ENCODE peak calls at places on chromosomes 16 and 17, in seven cellular contexts. I is activated CD4-positive, alpha-beta T cell treated with anti-CD3 and anti-CD28 coated beads, Interleukin-2, amount 50 U/mL, for 48 hours; O is activated naive CD8-positive, alpha-beta T cell treated with anti-CD3 and anti-CD28 coated beads, Interleukin-2, amount 50 U/mL, for 24 hours; R is HCT116; L is lower lobe of right lung; P is KG1; N is glutamatergic neuron. M is an unnamed sample.

GRCh38 chr16:4954714-4955113 is 3.4 kb upstream of the SEC14L5 start:
- DNase-seq in I (no peak), O (no peak), R (no peak), L (no peak), P (no peak), N (no peak), M (no peak)

GRCh38 chr17:72715906-72716572 is 376.4 kb downstream of the SLC39A11 start:
- DNase-seq in I (no peak), O (no peak), R (peak; percentile 100), L (no peak), P (no peak), N (no peak), M (no peak)

GRCh38 chr16:29961127-29961478 is 776 bp upstream of the TMEM219 start:
- DNase-seq in I (no peak), O (no peak), R (no peak), L (no peak), P (no peak), N (no peak), M (no peak)

GRCh38 chr17:18065546-18065945 is 22.2 kb upstream of the DRG2 start:
- DNase-seq in I (no peak), O (no peak), R (no peak), L (no peak), P (no peak), N (no peak), M (no peak)

GRCh38 chr16:17497648-17498047 is 26.9 kb upstream of the XYLT1 start:
- DNase-seq in I (no peak), O (no peak), R (no peak), L (no peak), P (no peak), N (no peak), M (no peak)

GRCh38 chr17:76872221-76872873 is 4.1 kb downstream of the MGAT5B start:
- DNase-seq in I (no peak), O (peak; percentile 15), R (peak; percentile 81), L (no peak), P (peak; percentile 2), N (no peak), M (no peak)

GRCh38 chr17:19800571-19800970 is 52.5 kb upstream of the ALDH3A1 start:
- DNase-seq in I (no peak), O (no peak), R (no peak), L (no peak), P (no peak), N (no peak), M (no peak)

GRCh38 chr16:81601008-81601428 is 156.4 kb downstream of the CMIP start:
- DNase-seq in I (no peak), O (no peak), R (no peak), L (no peak), P (no peak), N (no peak), M (no peak)

GRCh38 chr16:89122322-89122831 is 28.7 kb downstream of the ACSF3 start:
- DNase-seq in I (no peak), O (no peak), R (no peak), L (peak; percentile 77), P (no peak), N (peak; percentile 14), M (peak; percentile 81)

GRCh38 chr17:31226950-31227349 is 70.1 kb downstream of the OMG start:
- DNase-seq in I (no peak), O (no peak), R (no peak), L (no peak), P (no peak), N (no peak), M (no peak)

GRCh38 chr17:49482144-49482817 is 12.8 kb upstream of the NGFR start:
- DNase-seq in I (no peak), O (no peak), R (no peak), L (no peak), P (no peak), N (no peak), M (no peak)

M was measured in upper lobe of right lung.